ENCODE peak calls at places on chromosomes 5 and 9, in four cellular contexts. One of them, this sample, is unnamed.

GRCh38 chr9:115291841-115292240 is 173.9 kb upstream of the TNC start:
- DNase-seq in HCT116: no peak
- DNase-seq in Panc1: no peak
- DNase-seq in K562: no peak
- DNase-seq in this sample: no peak

GRCh38 chr5:129244478-129244877 is 149.9 kb downstream of the ISOC1 start:
- DNase-seq in HCT116: no peak
- DNase-seq in Panc1: no peak
- DNase-seq in K562: no peak
- DNase-seq in this sample: no peak

GRCh38 chr9:88783613-88784230 is 207.5 kb upstream of the S1PR3 start:
- DNase-seq in HCT116: no peak
- DNase-seq in Panc1: no peak
- DNase-seq in K562: no peak
- DNase-seq in this sample: no peak

GRCh38 chr9:84922051-84922450 is 252.5 kb downstream of the NTRK2 start:
- DNase-seq in HCT116: no peak
- DNase-seq in Panc1: no peak
- DNase-seq in K562: no peak
- DNase-seq in this sample: no peak

GRCh38 chr5:71601222-71602026 is 14.3 kb downstream of the MCCC2 start:
- DNase-seq in HCT116: peak; percentile 95
- DNase-seq in Panc1: peak; percentile 91
- DNase-seq in K562: peak; percentile 66
- DNase-seq in this sample: peak; percentile 74

GRCh38 chr5:177429248-177430045 is 3.0 kb downstream of the GRK6 start:
- DNase-seq in HCT116: no peak
- DNase-seq in Panc1: no peak
- DNase-seq in K562: peak; percentile 59
- DNase-seq in this sample: no peak

GRCh38 chr9:81535542-81536241 is 153.7 kb downstream of the TLE1 start:
- DNase-seq in HCT116: no peak
- DNase-seq in Panc1: peak; percentile 77
- DNase-seq in K562: no peak
- DNase-seq in this sample: peak; percentile 99

GRCh38 chr9:2478421-2478820 is 143.2 kb upstream of the VLDLR start:
- DNase-seq in HCT116: no peak
- DNase-seq in Panc1: no peak
- DNase-seq in K562: no peak
- DNase-seq in this sample: no peak

GRCh38 chr9:130172161-130172857 is at the start of gene NCS1:
- DNase-seq in HCT116: peak; percentile 21
- DNase-seq in Panc1: no peak
- DNase-seq in K562: peak; percentile 94
- DNase-seq in this sample: no peak

GRCh38 chr9:631596-631995 is 209.9 kb upstream of the DMRT1 start:
- DNase-seq in HCT116: no peak
- DNase-seq in Panc1: no peak
- DNase-seq in K562: peak; percentile 4
- DNase-seq in this sample: no peak
- TF ChIP-seq TCF7L2 in HCT116: no peak
- TF ChIP-seq TCF7L2 in Panc1: no peak
- TF ChIP-seq TCF7L2 in K562: no peak
- TF ChIP-seq TCF7L2 in this sample: no peak

DNA sequence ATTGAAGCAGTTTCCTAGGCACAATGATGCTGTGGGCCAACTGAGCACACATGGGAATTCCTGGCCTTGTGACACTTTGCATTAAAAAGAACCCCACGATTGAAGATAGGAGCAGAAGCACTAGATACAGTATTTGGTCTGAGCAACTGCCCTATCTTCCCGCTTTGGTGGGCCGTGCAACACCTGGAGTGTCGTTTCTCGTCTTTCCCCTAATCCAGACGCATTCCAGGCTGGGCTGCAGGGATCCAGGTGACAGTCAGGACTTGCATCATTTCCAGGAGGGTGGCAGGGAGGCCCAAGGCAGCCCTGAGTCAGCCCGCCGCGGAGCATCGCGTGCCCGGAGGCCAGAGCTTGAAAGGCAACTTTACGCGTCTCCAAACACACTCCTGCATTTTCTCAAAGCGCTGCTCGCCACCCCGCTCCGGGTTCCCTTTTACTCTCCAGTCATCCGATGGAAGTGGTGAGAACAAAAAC is 719 bp upstream of the STC2 start:
- DNase-seq in HCT116: peak; percentile 54
- DNase-seq in Panc1: no peak
- DNase-seq in K562: no peak
- DNase-seq in this sample: peak; percentile 64
- TF ChIP-seq TCF7L2 in HCT116: peak; percentile 23
- TF ChIP-seq TCF7L2 in Panc1: no peak
- TF ChIP-seq TCF7L2 in K562: no peak
- TF ChIP-seq TCF7L2 in this sample: no peak

DNA sequence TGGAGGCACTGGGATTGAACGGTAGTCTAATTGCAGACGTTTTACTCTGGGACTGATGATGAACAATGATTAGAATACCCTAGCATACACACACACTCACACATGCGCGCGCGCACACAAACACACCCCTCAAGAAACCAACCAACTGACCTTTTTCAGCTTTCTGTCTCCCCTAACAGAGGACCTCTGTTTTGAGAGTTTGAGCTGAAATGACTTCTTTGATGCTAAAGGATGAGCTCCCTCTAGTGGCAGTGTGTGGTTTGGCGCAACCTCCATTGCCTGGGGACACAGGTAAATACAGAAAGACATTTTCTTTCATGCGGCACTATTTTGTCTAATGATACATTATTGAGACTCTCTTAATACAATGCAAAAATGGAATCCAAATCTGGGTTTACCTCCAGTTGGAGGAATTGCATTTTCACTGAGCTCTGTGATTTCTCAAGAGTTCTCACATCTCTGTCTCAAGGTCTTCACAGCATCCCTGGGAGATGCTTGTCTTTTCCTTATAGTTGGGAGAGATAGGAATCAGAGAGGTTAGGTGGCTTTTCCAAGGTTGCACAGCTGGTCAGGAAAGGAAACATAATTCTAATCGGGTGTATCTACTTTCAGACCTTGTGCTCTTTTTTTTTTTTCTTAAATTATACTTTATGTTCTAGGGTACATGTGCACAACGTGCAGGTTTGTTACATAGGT is 187.5 kb downstream of the TMEM38B start:
- DNase-seq in HCT116: peak; percentile 51
- DNase-seq in Panc1: peak; percentile 36
- DNase-seq in K562: peak; percentile 64
- DNase-seq in this sample: peak; percentile 65
- TF ChIP-seq TCF7L2 in HCT116: peak; percentile 13
- TF ChIP-seq TCF7L2 in Panc1: peak; percentile 31
- TF ChIP-seq TCF7L2 in K562: no peak
- TF ChIP-seq TCF7L2 in this sample: no peak

DNA sequence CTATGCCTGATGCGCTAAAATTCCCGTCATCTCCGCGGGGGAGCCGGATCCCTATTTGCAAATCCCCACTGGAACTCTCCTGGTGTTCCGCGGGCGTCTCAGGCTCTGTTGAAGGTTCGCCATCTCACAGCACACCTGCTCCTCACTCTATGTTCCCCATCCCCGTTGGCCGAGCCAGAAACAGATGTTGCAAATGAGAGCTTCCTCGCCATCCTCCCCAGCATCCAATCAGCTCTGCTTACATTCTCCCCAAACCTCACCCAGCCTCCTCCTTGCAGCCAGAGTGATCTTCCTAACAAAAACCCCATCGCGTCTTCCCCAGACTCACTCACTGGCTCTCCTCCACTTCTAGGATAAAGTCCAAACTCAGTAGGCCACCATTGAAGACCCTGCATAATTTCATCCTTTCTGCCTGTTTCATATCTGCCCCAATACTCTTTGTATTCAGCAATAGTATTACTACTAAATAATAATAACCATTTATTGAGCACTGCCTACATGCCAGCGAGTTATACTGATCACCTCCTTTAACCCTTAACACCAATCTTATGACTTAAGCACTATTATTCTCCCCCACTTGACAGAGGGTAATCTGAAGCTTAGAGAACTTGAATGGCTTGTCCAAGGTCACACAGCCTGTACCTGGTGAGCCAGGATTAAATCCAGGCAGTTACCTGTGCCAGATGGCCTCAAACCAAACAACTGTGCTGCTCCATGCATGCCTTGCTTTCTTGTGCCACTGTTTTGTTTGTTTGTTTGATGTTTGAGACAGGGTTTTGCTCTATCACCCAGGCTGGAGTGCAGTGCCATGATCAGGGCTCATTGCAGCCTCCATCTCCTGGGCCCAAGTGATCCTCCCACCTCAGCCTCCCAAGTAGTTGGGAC is 14.0 kb downstream of the AQP7 start:
- DNase-seq in HCT116: no peak
- DNase-seq in Panc1: no peak
- DNase-seq in K562: no peak
- DNase-seq in this sample: no peak
- TF ChIP-seq TCF7L2 in HCT116: no peak
- TF ChIP-seq TCF7L2 in Panc1: no peak
- TF ChIP-seq TCF7L2 in K562: no peak
- TF ChIP-seq TCF7L2 in this sample: no peak